ENCODE peak calls at places on chromosome 5, in five cellular contexts. One of them, this sample, is unnamed.

GRCh38 chr5:14153932-14154646 is 10.9 kb downstream of the TRIO start:
- DNase-seq in aorta: peak
- DNase-seq in coronary artery: peak
- DNase-seq in tibial artery: peak
- DNase-seq in left lung: peak
- DNase-seq in this sample: peak

GRCh38 chr5:37495210-37495609 is 116.1 kb downstream of the WDR70 start:
- DNase-seq in aorta: no peak
- DNase-seq in coronary artery: no peak
- DNase-seq in tibial artery: no peak
- DNase-seq in left lung: no peak
- DNase-seq in this sample: no peak

GRCh38 chr5:149035282-149035882 is 27.5 kb downstream of the SH3TC2 start:
- DNase-seq in aorta: peak
- DNase-seq in coronary artery: no peak
- DNase-seq in tibial artery: peak
- DNase-seq in left lung: peak
- DNase-seq in this sample: peak

GRCh38 chr5:94423411-94423810 is 195.0 kb downstream of the KIAA0825 start:
- DNase-seq in aorta: no peak
- DNase-seq in coronary artery: no peak
- DNase-seq in tibial artery: no peak
- DNase-seq in left lung: no peak
- DNase-seq in this sample: no peak

GRCh38 chr5:149667084-149667826 is 62.9 kb upstream of the PPARGC1B start:
- DNase-seq in aorta: peak
- DNase-seq in coronary artery: no peak
- DNase-seq in tibial artery: no peak
- DNase-seq in left lung: no peak
- DNase-seq in this sample: peak

GRCh38 chr5:127440831-127441230 is 76.6 kb upstream of the PRRC1 start:
- DNase-seq in aorta: no peak
- DNase-seq in coronary artery: no peak
- DNase-seq in tibial artery: no peak
- DNase-seq in left lung: no peak
- DNase-seq in this sample: peak

GRCh38 chr5:12659675-12660074 is 755.4 kb upstream of the CTNND2 start:
- DNase-seq in aorta: no peak
- DNase-seq in coronary artery: no peak
- DNase-seq in tibial artery: no peak
- DNase-seq in left lung: no peak
- DNase-seq in this sample: no peak

GRCh38 chr5:17443333-17444125 is 54.5 kb upstream of the TAF11L2 start:
- DNase-seq in aorta: peak
- DNase-seq in coronary artery: no peak
- DNase-seq in tibial artery: no peak
- DNase-seq in left lung: peak
- DNase-seq in this sample: no peak

GRCh38 chr5:54985301-54986268 is at the start of gene ESM1:
- DNase-seq in aorta: peak
- DNase-seq in coronary artery: no peak
- DNase-seq in tibial artery: peak
- DNase-seq in left lung: no peak
- DNase-seq in this sample: peak

GRCh38 chr5:150454492-150455229 is 5.1 kb upstream of the RPS14 start:
- DNase-seq in aorta: no peak
- DNase-seq in coronary artery: no peak
- DNase-seq in tibial artery: no peak
- DNase-seq in left lung: no peak
- DNase-seq in this sample: no peak

GRCh38 chr5:157323107-157323706 is 57.3 kb downstream of the CYFIP2 start:
- DNase-seq in aorta: no peak
- DNase-seq in coronary artery: no peak
- DNase-seq in tibial artery: no peak
- DNase-seq in left lung: no peak
- DNase-seq in this sample: no peak

GRCh38 chr5:132260714-132261615 is 3.5 kb downstream of the PDLIM4 start:
- DNase-seq in aorta: peak
- DNase-seq in coronary artery: peak
- DNase-seq in tibial artery: peak
- DNase-seq in left lung: peak
- DNase-seq in this sample: peak

GRCh38 chr5:132257131-132258101 is at the start of gene PDLIM4:
- DNase-seq in aorta: peak
- DNase-seq in coronary artery: peak
- DNase-seq in tibial artery: no peak
- DNase-seq in left lung: no peak
- DNase-seq in this sample: peak

GRCh38 chr5:132260051-132260450 is 2.6 kb downstream of the PDLIM4 start:
- DNase-seq in aorta: no peak
- DNase-seq in coronary artery: peak
- DNase-seq in tibial artery: no peak
- DNase-seq in left lung: no peak
- DNase-seq in this sample: no peak

GRCh38 chr5:132258102-132259060 is 885 bp downstream of the PDLIM4 start:
- DNase-seq in aorta: peak
- DNase-seq in coronary artery: peak
- DNase-seq in tibial artery: no peak
- DNase-seq in left lung: no peak
- DNase-seq in this sample: peak

GRCh38 chr5:132259061-132259851 is 1.8 kb downstream of the PDLIM4 start:
- DNase-seq in aorta: peak
- DNase-seq in coronary artery: peak
- DNase-seq in tibial artery: peak
- DNase-seq in left lung: peak
- DNase-seq in this sample: peak
- H3K27ac ChIP-seq in aorta: peak
- H3K27ac ChIP-seq in coronary artery: peak
- H3K27ac ChIP-seq in tibial artery: peak
- H3K27ac ChIP-seq in left lung: peak
- H3K27ac ChIP-seq in this sample: peak

GRCh38 chr5:53479656-53480473 is 564 bp upstream of the FST start:
- DNase-seq in aorta: peak
- DNase-seq in coronary artery: no peak
- DNase-seq in tibial artery: peak
- DNase-seq in left lung: peak
- DNase-seq in this sample: peak
- H3K27ac ChIP-seq in aorta: no peak
- H3K27ac ChIP-seq in coronary artery: peak
- H3K27ac ChIP-seq in tibial artery: peak
- H3K27ac ChIP-seq in left lung: peak
- H3K27ac ChIP-seq in this sample: peak

GRCh38 chr5:143955140-143955539 is 143.2 kb downstream of the HMHB1 start:
- DNase-seq in aorta: no peak
- DNase-seq in coronary artery: no peak
- DNase-seq in tibial artery: no peak
- DNase-seq in left lung: no peak
- DNase-seq in this sample: no peak
- H3K27ac ChIP-seq in aorta: no peak
- H3K27ac ChIP-seq in coronary artery: no peak
- H3K27ac ChIP-seq in tibial artery: no peak
- H3K27ac ChIP-seq in left lung: no peak
- H3K27ac ChIP-seq in this sample: peak

GRCh38 chr5:77428033-77428432 is 64.1 kb downstream of the WDR41 start:
- DNase-seq in aorta: no peak
- DNase-seq in coronary artery: no peak
- DNase-seq in tibial artery: no peak
- DNase-seq in left lung: no peak
- DNase-seq in this sample: no peak

GRCh38 chr5:77426670-77427069 is 65.4 kb downstream of the WDR41 start:
- DNase-seq in aorta: no peak
- DNase-seq in coronary artery: no peak
- DNase-seq in tibial artery: no peak
- DNase-seq in left lung: no peak
- DNase-seq in this sample: no peak

GRCh38 chr5:77430726-77431125 is 61.4 kb downstream of the WDR41 start:
- DNase-seq in aorta: no peak
- DNase-seq in coronary artery: no peak
- DNase-seq in tibial artery: no peak
- DNase-seq in left lung: no peak
- DNase-seq in this sample: no peak

GRCh38 chr5:77425998-77426659 is 66.0 kb downstream of the WDR41 start:
- DNase-seq in aorta: peak
- DNase-seq in coronary artery: no peak
- DNase-seq in tibial artery: no peak
- DNase-seq in left lung: no peak
- DNase-seq in this sample: no peak

GRCh38 chr5:77428526-77428925 is 63.6 kb downstream of the WDR41 start:
- DNase-seq in aorta: no peak
- DNase-seq in coronary artery: no peak
- DNase-seq in tibial artery: no peak
- DNase-seq in left lung: no peak
- DNase-seq in this sample: no peak
- H3K27ac ChIP-seq in aorta: no peak
- H3K27ac ChIP-seq in coronary artery: peak
- H3K27ac ChIP-seq in tibial artery: peak
- H3K27ac ChIP-seq in left lung: no peak
- H3K27ac ChIP-seq in this sample: no peak